ENCODE peak calls at places on chromosomes 16 and 17, in four cellular contexts. D is stomach, M is prostate gland, O is transverse colon. F is an unnamed sample.

GRCh38 chr16:2822158-2822495 is 5.1 kb downstream of the PRSS21 start:
- DNase-seq in O (peak; percentile 3), D (no peak), M (no peak), F (peak; percentile 14)

GRCh38 chr16:84518804-84519341 is 14.4 kb upstream of the MEAK7 start:
- DNase-seq in D (no peak), O (peak; percentile 50), M (no peak), F (no peak)

GRCh38 chr17:51585514-51586104 is 325.3 kb downstream of the UTP18 start:
- DNase-seq in D (peak; percentile 26), M (peak; percentile 5), O (peak; percentile 9), F (no peak)

GRCh38 chr16:724188-725040 is 1.8 kb downstream of the CCDC78 start:
- DNase-seq in O (no peak), M (no peak), D (no peak), F (no peak)

GRCh38 chr16:65117701-65118448 is 4.0 kb downstream of the CDH11 start:
- DNase-seq in M (peak; percentile 62), D (peak; percentile 43), O (peak; percentile 70), F (peak; percentile 85)

GRCh38 chr16:86962913-86963312 is 354.3 kb downstream of the C16orf95 start:
- DNase-seq in O (no peak), D (no peak), M (no peak), F (peak; percentile 41)

GRCh38 chr16:9088848-9089247 is 2.6 kb upstream of the HAPSTR1 start:
- DNase-seq in O (no peak), D (no peak), M (no peak), F (no peak)

GRCh38 chr17:74569392-74570003 is 2.2 kb upstream of the CD300H start:
- DNase-seq in M (no peak), O (peak; percentile 14), D (peak; percentile 35), F (no peak)

GRCh38 chr17:66548158-66548557 is 245.7 kb downstream of the PRKCA start:
- DNase-seq in D (no peak), M (no peak), O (no peak), F (no peak)

GRCh38 chr17:78573955-78574354 is 3.2 kb downstream of the DNAH17 start:
- DNase-seq in D (no peak), M (no peak), O (no peak), F (no peak)

GRCh38 chr17:31309525-31309924 is 4.3 kb downstream of the EVI2B start:
- DNase-seq in M (no peak), O (no peak), D (no peak), F (no peak)

GRCh38 chr16:53822936-53823529 is 119.1 kb downstream of the FTO start:
- DNase-seq in D (no peak), M (no peak), O (no peak), F (no peak)

GRCh38 chr17:45200701-45201100 is 21.0 kb upstream of the FMNL1 start:
- DNase-seq in O (no peak), M (no peak), D (no peak), F (peak; percentile 69)

GRCh38 chr16:11868412-11868980 is 17.2 kb upstream of the RSL1D1 start:
- DNase-seq in O (no peak), D (no peak), M (no peak), F (no peak)

GRCh38 chr17:78723001-78723796 is 58.9 kb downstream of the CYTH1 start:
- DNase-seq in D (no peak), M (no peak), O (peak; percentile 41), F (peak; percentile 89)

GRCh38 chr16:19361587-19361986 is 56.1 kb upstream of the TMC5 start:
- DNase-seq in M (no peak), D (no peak), O (no peak), F (no peak)

GRCh38 chr16:64983983-64984382 is 137.9 kb downstream of the CDH11 start:
- DNase-seq in O (no peak), D (no peak), M (no peak), F (no peak)

GRCh38 chr16:55291847-55292246 is 32.2 kb upstream of the IRX6 start:
- DNase-seq in M (no peak), O (no peak), D (no peak), F (no peak)

GRCh38 chr16:74888888-74889287 is 96.0 kb downstream of the WDR59 start:
- DNase-seq in O (no peak), D (no peak), M (no peak), F (no peak)

GRCh38 chr17:63675607-63676539 is 24.1 kb downstream of the LIMD2 start:
- DNase-seq in O (peak; percentile 86), D (peak; percentile 93), M (peak; percentile 94), F (peak; percentile 84)

GRCh38 chr17:45296003-45296832 is 20.6 kb downstream of the MAP3K14 start:
- DNase-seq in O (peak; percentile 68), M (no peak), D (no peak), F (no peak)

GRCh38 chr16:19886061-19886792 is 1.6 kb upstream of the GPRC5B start:
- DNase-seq in O (peak; percentile 79), D (peak; percentile 78), M (peak; percentile 58), F (peak; percentile 86)

GRCh38 chr16:75288596-75289120 is 37.2 kb upstream of the BCAR1 start:
- DNase-seq in M (no peak), O (no peak), D (no peak), F (no peak)

GRCh38 chr16:90044111-90044551 is 24.9 kb upstream of the DBNDD1 start:
- DNase-seq in M (peak; percentile 49), D (peak; percentile 59), O (peak; percentile 74), F (no peak)

GRCh38 chr17:10117581-10118001 is 80.8 kb downstream of the GAS7 start:
- DNase-seq in D (no peak), M (no peak), O (peak; percentile 18), F (peak; percentile 63)

GRCh38 chr17:21125862-21126261 is 902 bp upstream of the DHRS7B start:
- DNase-seq in O (no peak), M (no peak), D (no peak), F (no peak)

GRCh38 chr16:56950881-56951771 is 10.6 kb upstream of the CETP start:
- DNase-seq in M (peak; percentile 60), O (peak; percentile 59), D (peak; percentile 70), F (peak; percentile 75)

GRCh38 chr16:28309811-28310311 is 17.5 kb downstream of the SBK1 start:
- DNase-seq in O (peak; percentile 20), M (no peak), D (no peak), F (no peak)

GRCh38 chr16:73057369-73058210 is 9.7 kb upstream of the ZFHX3 start:
- DNase-seq in O (no peak), M (no peak), D (no peak), F (no peak)

GRCh38 chr17:79809530-79810137 is 12.8 kb upstream of the CBX8 start:
- DNase-seq in M (no peak), O (peak; percentile 53), D (peak; percentile 73), F (peak; percentile 66)

GRCh38 chr16:86504315-86505184 is 5.8 kb upstream of the FOXF1 start:
- DNase-seq in D (no peak), O (no peak), M (no peak), F (peak; percentile 82)

GRCh38 chr17:1519678-1520077 is 3.3 kb upstream of the INPP5K start:
- DNase-seq in O (no peak), D (no peak), M (no peak), F (no peak)

GRCh38 chr17:1518410-1518809 is 2.0 kb upstream of the INPP5K start:
- DNase-seq in O (no peak), D (no peak), M (no peak), F (no peak)

GRCh38 chr17:1512351-1512750 is 4.1 kb downstream of the INPP5K start:
- DNase-seq in M (no peak), D (no peak), O (no peak), F (no peak)

GRCh38 chr17:1516403-1517161 is at the start of gene INPP5K:
- DNase-seq in O (peak; percentile 99), M (peak; percentile 98), D (peak; percentile 99), F (peak; percentile 99)

GRCh38 chr17:1515640-1516402 is 591 bp downstream of the INPP5K start:
- DNase-seq in M (peak; percentile 69), O (peak; percentile 81), D (peak; percentile 64), F (peak; percentile 85)
- TF ChIP-seq POLR2AphosphoS5 in M (peak; percentile 84), O (peak; percentile 59), D (peak; percentile 58), F (peak; percentile 67)

DNA sequence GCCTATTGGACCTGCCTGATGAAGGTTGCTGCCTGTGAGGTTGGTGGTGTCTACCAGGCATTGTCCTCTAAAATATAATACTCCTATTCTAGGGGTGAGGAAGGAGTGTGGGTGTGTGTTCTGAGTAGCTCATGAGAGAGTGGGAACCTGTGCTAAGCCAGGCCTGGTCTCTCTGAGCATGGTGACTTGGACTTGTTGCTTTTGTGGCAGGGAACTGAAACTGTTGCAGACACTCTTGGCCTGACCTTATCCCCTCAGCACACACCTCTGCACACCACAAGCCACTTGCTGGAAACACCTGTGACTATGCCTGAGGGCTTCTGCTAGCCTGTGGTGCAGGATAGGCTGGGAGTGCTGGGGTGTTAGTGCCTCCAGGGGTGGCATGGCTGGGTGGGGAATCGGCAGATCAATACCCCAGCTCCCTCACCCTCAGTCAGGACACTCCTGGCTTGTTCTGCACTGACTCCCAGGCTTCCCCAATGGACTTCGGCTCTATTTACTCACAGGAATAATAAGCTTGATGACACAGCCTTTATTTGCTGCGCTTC is 29.9 kb downstream of the PLCG2 start:
- DNase-seq in M (no peak), D (no peak), O (peak; percentile 70), F (no peak)
- H3K27ac ChIP-seq in M (no peak overlapping the region), D (no peak overlapping the region), O (peak overlapping the region; percentile 34), F (no peak overlapping the region)

DNA sequence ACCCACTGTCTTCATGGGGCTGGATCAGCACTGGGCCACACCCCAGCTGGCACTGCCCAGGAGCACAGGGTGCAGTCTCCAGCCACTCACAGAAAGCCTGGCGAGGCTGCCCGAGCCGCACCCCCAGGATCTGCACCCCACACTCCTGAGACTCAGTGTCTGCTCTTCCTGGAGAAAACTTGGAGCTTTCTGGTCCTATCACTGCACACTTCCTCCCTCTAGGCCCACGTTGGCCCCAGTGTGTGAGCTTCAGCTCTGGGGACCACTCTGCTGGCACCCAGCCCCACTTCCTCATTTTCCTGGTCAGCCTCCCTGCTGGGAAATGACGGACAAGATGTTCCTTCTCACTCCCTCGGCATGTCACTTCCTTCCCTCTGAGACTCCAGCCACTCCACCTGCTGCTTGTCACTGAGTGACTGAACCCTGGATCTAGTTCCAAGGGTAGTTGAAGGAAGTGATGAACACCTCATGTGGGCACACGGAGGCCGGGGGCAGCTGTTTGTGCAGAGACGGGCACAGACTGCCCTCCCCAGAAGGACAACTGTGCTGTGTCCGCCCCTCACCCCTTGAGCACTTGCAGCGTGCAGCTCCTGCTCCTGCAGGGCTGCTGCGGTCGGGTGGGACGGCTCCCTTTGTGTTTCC is 29.0 kb downstream of the ZC3H18 start:
- DNase-seq in O (peak; percentile 64), D (peak; percentile 50), M (peak; percentile 16), F (peak; percentile 88)
- TF ChIP-seq POLR2A in O (no peak), D (no peak), M (no peak), F (no peak)

GRCh38 chr17:32488604-32489180 is 1.9 kb downstream of the CDK5R1 start:
- DNase-seq in D (no peak), O (no peak), M (no peak), F (no peak)

GRCh38 chr17:32491371-32492280 is 4.8 kb downstream of the CDK5R1 start:
- DNase-seq in M (no peak), O (no peak), D (no peak), F (no peak)

GRCh38 chr17:32488177-32488542 is 1.4 kb downstream of the CDK5R1 start:
- DNase-seq in O (no peak), M (no peak), D (no peak), F (no peak)

GRCh38 chr17:32489320-32490100 is 2.7 kb downstream of the CDK5R1 start:
- DNase-seq in M (no peak), O (no peak), D (no peak), F (no peak)

DNA sequence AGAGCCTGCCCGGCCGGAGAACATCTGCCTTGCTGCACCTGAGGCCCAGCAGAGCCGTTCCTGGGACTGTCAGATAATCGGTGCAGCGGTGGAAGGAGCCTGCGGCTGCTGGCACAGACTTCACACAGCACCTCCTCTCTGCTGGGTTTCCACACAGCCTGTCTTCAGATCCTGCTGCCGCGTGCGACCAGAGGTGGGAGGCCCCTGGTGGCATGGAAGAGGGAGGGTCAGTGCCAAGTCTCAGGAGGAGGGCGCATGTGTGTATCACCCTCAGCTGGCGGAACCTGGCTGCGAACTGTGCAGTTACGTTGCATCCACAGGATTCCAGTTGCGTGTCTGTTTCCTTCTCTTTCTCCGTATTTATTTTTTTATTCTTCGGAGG is 3.3 kb downstream of the CDK5R1 start:
- DNase-seq in O (no peak), D (no peak), M (no peak), F (no peak)
- TF ChIP-seq POLR2AphosphoS5 in O (no peak), D (no peak), M (no peak), F (no peak)